ENCODE peak calls at places on chromosomes 3 and 15, in seven cellular contexts. One of them, this sample, is unnamed.

GRCh38 chr15:49467782-49468181 is 44.7 kb downstream of the FGF7 start:
- DNase-seq in stomach: no peak
- DNase-seq in brain microvascular endothelial cell: no peak
- DNase-seq in astrocyte of the cerebellum: no peak
- DNase-seq in body of pancreas: no peak
- DNase-seq in NB4: no peak
- DNase-seq in left lung: no peak
- DNase-seq in this sample: no peak

GRCh38 chr15:66078929-66079275 is 174.6 kb downstream of the MEGF11 start:
- DNase-seq in astrocyte of the cerebellum: no peak
- DNase-seq in NB4: no peak
- DNase-seq in left lung: no peak
- DNase-seq in body of pancreas: no peak
- DNase-seq in brain microvascular endothelial cell: no peak
- DNase-seq in stomach: no peak
- DNase-seq in this sample: no peak

GRCh38 chr3:157427906-157428305 is 8.7 kb upstream of the PTX3 start:
- DNase-seq in left lung: no peak
- DNase-seq in NB4: no peak
- DNase-seq in body of pancreas: no peak
- DNase-seq in stomach: no peak
- DNase-seq in brain microvascular endothelial cell: no peak
- DNase-seq in astrocyte of the cerebellum: no peak
- DNase-seq in this sample: no peak

GRCh38 chr3:10169000-10169496 is 4.3 kb downstream of the IRAK2 start:
- DNase-seq in body of pancreas: no peak
- DNase-seq in astrocyte of the cerebellum: no peak
- DNase-seq in stomach: no peak
- DNase-seq in NB4: no peak
- DNase-seq in brain microvascular endothelial cell: no peak
- DNase-seq in left lung: no peak
- DNase-seq in this sample: no peak

GRCh38 chr3:37456270-37456708 is 281.9 kb upstream of the LRRFIP2 start:
- DNase-seq in stomach: peak; percentile 52
- DNase-seq in body of pancreas: peak; percentile 45
- DNase-seq in left lung: peak; percentile 74
- DNase-seq in brain microvascular endothelial cell: peak; percentile 2
- DNase-seq in NB4: peak; percentile 43
- DNase-seq in astrocyte of the cerebellum: no peak
- DNase-seq in this sample: no peak

GRCh38 chr3:50417637-50418033 is 58.3 kb upstream of the TMEM115 start:
- DNase-seq in stomach: no peak
- DNase-seq in body of pancreas: no peak
- DNase-seq in NB4: peak; percentile 37
- DNase-seq in left lung: no peak
- DNase-seq in astrocyte of the cerebellum: no peak
- DNase-seq in brain microvascular endothelial cell: no peak
- DNase-seq in this sample: no peak

GRCh38 chr3:170046269-170047132 is 8.7 kb downstream of the GPR160 start:
- DNase-seq in brain microvascular endothelial cell: no peak
- DNase-seq in NB4: no peak
- DNase-seq in body of pancreas: peak; percentile 42
- DNase-seq in left lung: no peak
- DNase-seq in stomach: no peak
- DNase-seq in astrocyte of the cerebellum: no peak
- DNase-seq in this sample: no peak

GRCh38 chr3:188914556-188914955 is 257.2 kb upstream of the TPRG1 start:
- DNase-seq in stomach: no peak
- DNase-seq in brain microvascular endothelial cell: peak; percentile 36
- DNase-seq in body of pancreas: no peak
- DNase-seq in astrocyte of the cerebellum: no peak
- DNase-seq in NB4: no peak
- DNase-seq in left lung: no peak
- DNase-seq in this sample: no peak

GRCh38 chr3:138442996-138443395 is 8.6 kb downstream of the ESYT3 start:
- DNase-seq in brain microvascular endothelial cell: no peak
- DNase-seq in NB4: no peak
- DNase-seq in stomach: no peak
- DNase-seq in astrocyte of the cerebellum: no peak
- DNase-seq in left lung: no peak
- DNase-seq in body of pancreas: no peak
- DNase-seq in this sample: no peak

GRCh38 chr3:130839815-130840214 is 54.1 kb upstream of the ATP2C1 start:
- DNase-seq in NB4: peak; percentile 51
- DNase-seq in body of pancreas: no peak
- DNase-seq in astrocyte of the cerebellum: no peak
- DNase-seq in stomach: no peak
- DNase-seq in left lung: no peak
- DNase-seq in brain microvascular endothelial cell: no peak
- DNase-seq in this sample: no peak

GRCh38 chr15:81052046-81052445 is 51.3 kb downstream of the TLNRD1 start:
- DNase-seq in stomach: no peak
- DNase-seq in body of pancreas: no peak
- DNase-seq in NB4: peak; percentile 40
- DNase-seq in astrocyte of the cerebellum: no peak
- DNase-seq in left lung: no peak
- DNase-seq in brain microvascular endothelial cell: no peak
- DNase-seq in this sample: no peak

GRCh38 chr3:72487078-72487765 is 361.0 kb downstream of the SHQ1 start:
- DNase-seq in astrocyte of the cerebellum: peak; percentile 63
- DNase-seq in brain microvascular endothelial cell: peak; percentile 79
- DNase-seq in left lung: peak; percentile 87
- DNase-seq in NB4: peak; percentile 61
- DNase-seq in body of pancreas: peak; percentile 64
- DNase-seq in stomach: peak; percentile 52
- DNase-seq in this sample: peak; percentile 66

GRCh38 chr15:55589297-55589696 is 1.2 kb upstream of the PYGO1 start:
- DNase-seq in astrocyte of the cerebellum: no peak
- DNase-seq in NB4: no peak
- DNase-seq in brain microvascular endothelial cell: no peak
- DNase-seq in body of pancreas: no peak
- DNase-seq in left lung: no peak
- DNase-seq in stomach: no peak
- DNase-seq in this sample: no peak

GRCh38 chr3:188421151-188421821 is 267.3 kb downstream of the LPP start:
- DNase-seq in body of pancreas: no peak
- DNase-seq in left lung: no peak
- DNase-seq in brain microvascular endothelial cell: peak; percentile 68
- DNase-seq in astrocyte of the cerebellum: peak; percentile 87
- DNase-seq in NB4: no peak
- DNase-seq in stomach: no peak
- DNase-seq in this sample: peak; percentile 70

GRCh38 chr3:123072564-123072963 is 5.7 kb downstream of the PDIA5 start:
- DNase-seq in astrocyte of the cerebellum: no peak
- DNase-seq in brain microvascular endothelial cell: no peak
- DNase-seq in NB4: peak; percentile 57
- DNase-seq in left lung: no peak
- DNase-seq in body of pancreas: no peak
- DNase-seq in stomach: no peak
- DNase-seq in this sample: no peak

GRCh38 chr3:143613226-143613625 is 235.0 kb downstream of the SLC9A9 start:
- DNase-seq in astrocyte of the cerebellum: no peak
- DNase-seq in stomach: no peak
- DNase-seq in brain microvascular endothelial cell: no peak
- DNase-seq in body of pancreas: no peak
- DNase-seq in NB4: no peak
- DNase-seq in left lung: no peak
- DNase-seq in this sample: no peak

GRCh38 chr3:123947482-123947881 is 13.5 kb downstream of the CCDC14 start:
- DNase-seq in body of pancreas: no peak
- DNase-seq in stomach: no peak
- DNase-seq in left lung: no peak
- DNase-seq in NB4: no peak
- DNase-seq in astrocyte of the cerebellum: no peak
- DNase-seq in brain microvascular endothelial cell: no peak
- DNase-seq in this sample: no peak

GRCh38 chr3:142863010-142863787 is 25.7 kb downstream of the PCOLCE2 start:
- DNase-seq in NB4: peak; percentile 57
- DNase-seq in stomach: no peak
- DNase-seq in body of pancreas: no peak
- DNase-seq in astrocyte of the cerebellum: peak; percentile 12
- DNase-seq in left lung: no peak
- DNase-seq in brain microvascular endothelial cell: no peak
- DNase-seq in this sample: no peak

GRCh38 chr3:127588675-127589577 is 1.6 kb downstream of the TPRA1 start:
- DNase-seq in brain microvascular endothelial cell: peak; percentile 70
- DNase-seq in body of pancreas: peak; percentile 29
- DNase-seq in astrocyte of the cerebellum: no peak
- DNase-seq in stomach: no peak
- DNase-seq in NB4: peak; percentile 80
- DNase-seq in left lung: no peak
- DNase-seq in this sample: no peak

GRCh38 chr3:124837730-124838186 is 49.4 kb downstream of the ITGB5 start:
- DNase-seq in NB4: no peak
- DNase-seq in astrocyte of the cerebellum: peak; percentile 26
- DNase-seq in left lung: no peak
- DNase-seq in body of pancreas: peak; percentile 52
- DNase-seq in stomach: peak; percentile 43
- DNase-seq in brain microvascular endothelial cell: peak; percentile 91
- DNase-seq in this sample: peak; percentile 79

GRCh38 chr3:45968706-45969105 is 25.4 kb downstream of the CXCR6 start:
- DNase-seq in NB4: no peak
- DNase-seq in stomach: no peak
- DNase-seq in astrocyte of the cerebellum: no peak
- DNase-seq in brain microvascular endothelial cell: peak; percentile 61
- DNase-seq in body of pancreas: no peak
- DNase-seq in left lung: no peak
- DNase-seq in this sample: no peak

DNA sequence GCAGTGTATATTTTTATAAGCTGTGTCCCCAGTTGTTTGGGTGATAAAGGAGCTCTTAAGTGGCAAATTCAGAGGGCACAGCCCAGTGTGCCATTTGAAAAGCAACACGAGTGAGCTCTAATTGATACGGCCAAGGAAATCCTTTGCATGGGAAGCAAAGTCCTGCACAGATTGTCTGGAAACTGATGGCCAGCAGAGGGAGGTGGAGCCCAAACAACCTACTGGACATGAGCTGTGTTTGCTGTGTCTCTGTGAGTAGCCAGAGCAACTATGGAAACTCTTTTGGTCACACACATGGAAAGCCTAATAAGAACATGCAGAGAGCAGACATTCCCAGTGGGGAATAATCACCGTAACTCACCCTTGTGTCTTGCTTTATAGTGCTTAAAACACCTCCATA is 24.4 kb downstream of the ONECUT1 start:
- DNase-seq in stomach: no peak
- DNase-seq in brain microvascular endothelial cell: peak; percentile 49
- DNase-seq in NB4: no peak
- DNase-seq in astrocyte of the cerebellum: no peak
- DNase-seq in body of pancreas: peak; percentile 33
- DNase-seq in left lung: no peak
- DNase-seq in this sample: no peak
- TF ChIP-seq CTCF in stomach: no peak
- TF ChIP-seq CTCF in brain microvascular endothelial cell: peak; percentile 64
- TF ChIP-seq CTCF in NB4: peak; percentile 9
- TF ChIP-seq CTCF in astrocyte of the cerebellum: peak; percentile 42
- TF ChIP-seq CTCF in body of pancreas: peak; percentile 46
- TF ChIP-seq CTCF in left lung: no peak
- TF ChIP-seq CTCF in this sample: peak; percentile 3

DNA sequence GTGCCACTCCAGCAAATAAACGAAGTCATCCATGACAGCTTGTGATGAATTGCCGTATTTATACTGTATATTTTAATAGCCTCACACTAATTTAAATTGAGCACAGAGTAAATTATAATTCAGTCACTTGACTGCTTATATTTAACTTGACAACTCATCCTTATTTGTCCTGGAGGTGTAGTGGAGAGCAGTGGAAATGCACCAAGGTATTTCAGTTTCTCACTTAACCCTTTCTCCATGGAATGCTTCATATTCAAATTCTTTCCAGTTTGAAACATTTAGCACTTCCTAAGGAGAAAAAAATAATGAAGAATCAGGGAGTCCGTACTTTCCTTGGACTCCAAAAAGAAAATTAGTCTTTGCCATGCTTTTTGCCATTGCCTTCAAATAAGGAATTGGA is 99.0 kb downstream of the MAP2K5 start:
- DNase-seq in brain microvascular endothelial cell: no peak
- DNase-seq in body of pancreas: no peak
- DNase-seq in stomach: no peak
- DNase-seq in NB4: no peak
- DNase-seq in left lung: no peak
- DNase-seq in astrocyte of the cerebellum: no peak
- DNase-seq in this sample: no peak
- TF ChIP-seq CTCF in brain microvascular endothelial cell: no peak
- TF ChIP-seq CTCF in body of pancreas: no peak
- TF ChIP-seq CTCF in stomach: no peak
- TF ChIP-seq CTCF in NB4: no peak
- TF ChIP-seq CTCF in left lung: no peak
- TF ChIP-seq CTCF in astrocyte of the cerebellum: no peak
- TF ChIP-seq CTCF in this sample: no peak

GRCh38 chr15:76460871-76461270 is 124.3 kb downstream of the ISL2 start:
- DNase-seq in NB4: no peak
- DNase-seq in body of pancreas: no peak
- DNase-seq in stomach: no peak
- DNase-seq in left lung: no peak
- DNase-seq in astrocyte of the cerebellum: peak; percentile 39
- DNase-seq in brain microvascular endothelial cell: no peak
- DNase-seq in this sample: no peak

GRCh38 chr15:76468722-76469121 is 132.1 kb downstream of the ISL2 start:
- DNase-seq in NB4: no peak
- DNase-seq in stomach: no peak
- DNase-seq in brain microvascular endothelial cell: no peak
- DNase-seq in body of pancreas: no peak
- DNase-seq in astrocyte of the cerebellum: no peak
- DNase-seq in left lung: no peak
- DNase-seq in this sample: no peak

GRCh38 chr15:76470691-76471090 is 134.1 kb downstream of the ISL2 start:
- DNase-seq in brain microvascular endothelial cell: peak; percentile 14
- DNase-seq in NB4: no peak
- DNase-seq in body of pancreas: no peak
- DNase-seq in astrocyte of the cerebellum: peak; percentile 76
- DNase-seq in stomach: no peak
- DNase-seq in left lung: no peak
- DNase-seq in this sample: no peak

GRCh38 chr15:76467136-76467535 is 130.6 kb downstream of the ISL2 start:
- DNase-seq in NB4: no peak
- DNase-seq in stomach: no peak
- DNase-seq in left lung: no peak
- DNase-seq in brain microvascular endothelial cell: no peak
- DNase-seq in body of pancreas: no peak
- DNase-seq in astrocyte of the cerebellum: no peak
- DNase-seq in this sample: no peak

DNA sequence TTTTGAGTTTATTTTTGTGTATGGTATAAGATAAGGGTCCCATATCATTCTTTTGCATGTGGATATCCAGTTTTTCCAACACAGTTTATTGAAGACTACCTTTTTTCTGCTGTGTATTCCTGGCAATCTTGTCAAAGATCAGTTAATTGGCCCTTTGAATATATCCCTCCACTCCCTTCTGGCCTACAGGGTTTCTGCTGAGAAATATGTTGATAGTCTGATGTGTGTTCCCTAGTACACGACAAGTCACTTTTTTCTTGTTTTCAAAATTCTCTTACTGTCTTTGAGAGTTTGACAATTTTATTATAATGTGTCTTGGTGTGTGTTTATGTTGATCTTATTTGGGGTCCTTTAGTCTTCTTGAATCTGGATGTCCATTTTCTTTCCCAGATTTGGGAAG is 129.2 kb downstream of the ISL2 start:
- DNase-seq in astrocyte of the cerebellum: no peak
- DNase-seq in brain microvascular endothelial cell: no peak
- DNase-seq in body of pancreas: no peak
- DNase-seq in NB4: no peak
- DNase-seq in left lung: no peak
- DNase-seq in stomach: no peak
- DNase-seq in this sample: no peak
- TF ChIP-seq CTCF in astrocyte of the cerebellum: no peak
- TF ChIP-seq CTCF in brain microvascular endothelial cell: no peak
- TF ChIP-seq CTCF in body of pancreas: no peak
- TF ChIP-seq CTCF in NB4: no peak
- TF ChIP-seq CTCF in left lung: no peak
- TF ChIP-seq CTCF in stomach: no peak
- TF ChIP-seq CTCF in this sample: no peak

GRCh38 chr3:140816804-140817203 is 124.8 kb upstream of the SLC25A36 start:
- DNase-seq in NB4: no peak
- DNase-seq in left lung: no peak
- DNase-seq in brain microvascular endothelial cell: no peak
- DNase-seq in astrocyte of the cerebellum: no peak
- DNase-seq in stomach: no peak
- DNase-seq in body of pancreas: no peak
- DNase-seq in this sample: no peak
- TF ChIP-seq CTCF in NB4: no peak
- TF ChIP-seq CTCF in left lung: no peak
- TF ChIP-seq CTCF in brain microvascular endothelial cell: no peak
- TF ChIP-seq CTCF in astrocyte of the cerebellum: no peak
- TF ChIP-seq CTCF in stomach: no peak
- TF ChIP-seq CTCF in body of pancreas: no peak
- TF ChIP-seq CTCF in this sample: no peak

This sample was measured in AG09319.